ENCODE peak calls at places on chromosomes 13 and 19, in five cellular contexts. N is stimulated activated CD8-positive, alpha-beta memory T cell treated with anti-CD3 and anti-CD28 coated beads, Interleukin-7, amount 100 ng/mL, for 1 hour; A is NCI-H2081; Q is activated T-cell treated with anti-CD3 and anti-CD28 coated beads, Interleukin-2, amount 50 U/mL, for 72 hours; C is AG08396. F is an unnamed sample.

GRCh38 chr13:102707465-102707864 is 12.6 kb upstream of the METTL21C start:
- DNase-seq in N (no peak), A (peak), Q (no peak), C (peak), F (peak)

GRCh38 chr19:44951179-44952159 is 3.7 kb upstream of the CLPTM1 start:
- DNase-seq in C (peak), Q (peak), A (peak), N (peak), F (peak)

GRCh38 chr19:48186015-48186414 is 15.5 kb downstream of the ZSWIM9 start:
- DNase-seq in Q (no peak), C (no peak), A (no peak), N (no peak), F (no peak)

GRCh38 chr13:41199526-41199925 is 5.2 kb upstream of the KBTBD7 start:
- DNase-seq in C (no peak), Q (no peak), A (no peak), N (no peak), F (peak)

GRCh38 chr19:19642506-19643157 is 825 bp downstream of the GMIP start:
- DNase-seq in A (no peak), C (peak), N (no peak), Q (peak), F (peak)

GRCh38 chr13:94822356-94822755 is 110.0 kb upstream of the SOX21 start:
- DNase-seq in A (no peak), C (no peak), N (no peak), Q (no peak), F (no peak)

GRCh38 chr19:54186934-54187381 is 2.4 kb downstream of the MBOAT7 start:
- DNase-seq in C (no peak), N (no peak), Q (no peak), A (no peak), F (no peak)

GRCh38 chr19:34416021-34416545 is 11.9 kb downstream of the PDCD2L start:
- DNase-seq in C (no peak), N (no peak), A (no peak), Q (no peak), F (no peak)

GRCh38 chr13:45393941-45394570 is 24.1 kb downstream of the SLC25A30 start:
- DNase-seq in N (no peak), Q (peak), C (peak), A (peak), F (peak)

GRCh38 chr13:95335667-95336066 is 34.4 kb upstream of the ABCC4 start:
- DNase-seq in Q (no peak), N (no peak), A (no peak), C (no peak), F (no peak)

GRCh38 chr19:28847468-28847867 is 365.5 kb downstream of the UQCRFS1 start:
- DNase-seq in Q (no peak), A (no peak), N (no peak), C (no peak), F (no peak)

GRCh38 chr13:87923713-87924112 is 252.5 kb downstream of the SLITRK5 start:
- DNase-seq in C (no peak), N (no peak), Q (no peak), A (no peak), F (peak)

GRCh38 chr19:48571378-48572162 is 19.6 kb downstream of the SULT2B1 start:
- DNase-seq in Q (no peak), A (no peak), C (no peak), N (no peak), F (no peak)

GRCh38 chr19:33522371-33522662 is 726 bp upstream of the PEPD start:
- DNase-seq in C (no peak), Q (no peak), A (no peak), N (no peak), F (no peak)

GRCh38 chr19:524062-524674 is 7.4 kb upstream of the CDC34 start:
- DNase-seq in Q (no peak), C (no peak), N (no peak), A (no peak), F (no peak)

GRCh38 chr13:61700663-61701062 is 285.0 kb upstream of the PCDH20 start:
- DNase-seq in N (no peak), C (no peak), Q (no peak), A (no peak), F (no peak)

GRCh38 chr19:41452584-41453275 is 9.8 kb downstream of the ERICH4 start:
- DNase-seq in A (no peak), Q (no peak), C (no peak), N (no peak), F (no peak)